ENCODE peak calls at places on chromosomes 16 and 17, in five cellular contexts. One of them, this sample, is unnamed.

GRCh38 chr17:46765491-46765890 is 53.0 kb downstream of the WNT3 start:
- DNase-seq in endothelial cell of umbilical vein: no peak
- DNase-seq in K562: no peak
- DNase-seq in HepG2: no peak
- DNase-seq in H1: no peak
- DNase-seq in this sample: no peak

GRCh38 chr16:88985521-88985920 is 8.5 kb upstream of the CBFA2T3 start:
- DNase-seq in K562: no peak
- DNase-seq in HepG2: no peak
- DNase-seq in endothelial cell of umbilical vein: no peak
- DNase-seq in H1: no peak
- DNase-seq in this sample: no peak

GRCh38 chr16:89383095-89384003 is 107.0 kb downstream of the ANKRD11 start:
- DNase-seq in HepG2: peak; percentile 45
- DNase-seq in K562: peak; percentile 71
- DNase-seq in endothelial cell of umbilical vein: peak; percentile 72
- DNase-seq in H1: no peak
- DNase-seq in this sample: peak; percentile 34

GRCh38 chr16:55444754-55445485 is 34.1 kb upstream of the MMP2 start:
- DNase-seq in endothelial cell of umbilical vein: peak; percentile 53
- DNase-seq in K562: no peak
- DNase-seq in HepG2: no peak
- DNase-seq in H1: no peak
- DNase-seq in this sample: no peak

GRCh38 chr16:4212934-4213296 is 29.0 kb downstream of the SRL start:
- DNase-seq in H1: no peak
- DNase-seq in endothelial cell of umbilical vein: no peak
- DNase-seq in HepG2: peak; percentile 72
- DNase-seq in K562: no peak
- DNase-seq in this sample: peak; percentile 58

GRCh38 chr16:88329726-88330700 is 52.7 kb upstream of the ZNF469 start:
- DNase-seq in K562: no peak
- DNase-seq in H1: no peak
- DNase-seq in endothelial cell of umbilical vein: no peak
- DNase-seq in HepG2: no peak
- DNase-seq in this sample: no peak

GRCh38 chr17:18377437-18378204 is at the start of gene EVPLL:
- DNase-seq in HepG2: no peak
- DNase-seq in H1: no peak
- DNase-seq in K562: no peak
- DNase-seq in endothelial cell of umbilical vein: no peak
- DNase-seq in this sample: peak; percentile 43

GRCh38 chr17:8728251-8728925 is 16.2 kb downstream of the CCDC42 start:
- DNase-seq in HepG2: no peak
- DNase-seq in H1: no peak
- DNase-seq in endothelial cell of umbilical vein: no peak
- DNase-seq in K562: no peak
- DNase-seq in this sample: no peak

GRCh38 chr17:47203984-47204721 is 5.0 kb upstream of the MYL4 start:
- DNase-seq in H1: no peak
- DNase-seq in K562: no peak
- DNase-seq in HepG2: no peak
- DNase-seq in endothelial cell of umbilical vein: no peak
- DNase-seq in this sample: no peak

GRCh38 chr16:3642397-3643094 is 11.9 kb upstream of the DNASE1 start:
- DNase-seq in H1: no peak
- DNase-seq in endothelial cell of umbilical vein: peak; percentile 29
- DNase-seq in HepG2: no peak
- DNase-seq in K562: peak; percentile 86
- DNase-seq in this sample: no peak

GRCh38 chr17:17840751-17841591 is 4.2 kb upstream of the SREBF1 start:
- DNase-seq in HepG2: peak; percentile 35
- DNase-seq in H1: no peak
- DNase-seq in K562: no peak
- DNase-seq in endothelial cell of umbilical vein: peak; percentile 21
- DNase-seq in this sample: no peak

GRCh38 chr16:84483882-84484565 is 20.4 kb downstream of the MEAK7 start:
- DNase-seq in endothelial cell of umbilical vein: no peak
- DNase-seq in HepG2: no peak
- DNase-seq in H1: no peak
- DNase-seq in K562: no peak
- DNase-seq in this sample: no peak

GRCh38 chr17:62701706-62702085 is 74.2 kb downstream of the MRC2 start:
- DNase-seq in endothelial cell of umbilical vein: no peak
- DNase-seq in H1: no peak
- DNase-seq in HepG2: no peak
- DNase-seq in K562: no peak
- DNase-seq in this sample: no peak

GRCh38 chr16:81061855-81062608 is 15.0 kb downstream of the C16orf46 start:
- DNase-seq in endothelial cell of umbilical vein: no peak
- DNase-seq in HepG2: no peak
- DNase-seq in K562: no peak
- DNase-seq in H1: no peak
- DNase-seq in this sample: no peak

GRCh38 chr16:89815639-89816348 is 653 bp downstream of the FANCA start:
- DNase-seq in HepG2: no peak
- DNase-seq in H1: no peak
- DNase-seq in K562: no peak
- DNase-seq in endothelial cell of umbilical vein: no peak
- DNase-seq in this sample: peak; percentile 38

GRCh38 chr16:1899641-1900451 is 18.4 kb downstream of the HS3ST6 start:
- DNase-seq in K562: no peak
- DNase-seq in endothelial cell of umbilical vein: no peak
- DNase-seq in HepG2: no peak
- DNase-seq in H1: no peak
- DNase-seq in this sample: no peak

GRCh38 chr17:37300683-37301082 is 75.1 kb upstream of the C17orf78 start:
- DNase-seq in H1: no peak
- DNase-seq in K562: no peak
- DNase-seq in endothelial cell of umbilical vein: no peak
- DNase-seq in HepG2: no peak
- DNase-seq in this sample: no peak

GRCh38 chr16:35908152-35908551 is 2448.7 kb downstream of the TP53TG3F start:
- DNase-seq in H1: no peak
- DNase-seq in HepG2: no peak
- DNase-seq in endothelial cell of umbilical vein: no peak
- DNase-seq in K562: no peak
- DNase-seq in this sample: no peak

GRCh38 chr16:12723681-12724080 is 80.0 kb downstream of the CPPED1 start:
- DNase-seq in endothelial cell of umbilical vein: no peak
- DNase-seq in HepG2: no peak
- DNase-seq in K562: no peak
- DNase-seq in H1: no peak
- DNase-seq in this sample: no peak

GRCh38 chr16:69197573-69197972 is 10.6 kb downstream of the SNTB2 start:
- DNase-seq in H1: no peak
- DNase-seq in K562: no peak
- DNase-seq in HepG2: no peak
- DNase-seq in endothelial cell of umbilical vein: no peak
- DNase-seq in this sample: no peak

GRCh38 chr17:39270923-39271322 is 45.2 kb upstream of the STAC2 start:
- DNase-seq in H1: no peak
- DNase-seq in HepG2: no peak
- DNase-seq in endothelial cell of umbilical vein: peak; percentile 39
- DNase-seq in K562: no peak
- DNase-seq in this sample: no peak

GRCh38 chr17:53168413-53168812 is 654.3 kb upstream of the KIF2B start:
- DNase-seq in K562: no peak
- DNase-seq in HepG2: no peak
- DNase-seq in H1: no peak
- DNase-seq in endothelial cell of umbilical vein: no peak
- DNase-seq in this sample: no peak

GRCh38 chr17:7629939-7630571 is at the start of gene SHBG:
- DNase-seq in endothelial cell of umbilical vein: no peak
- DNase-seq in K562: no peak
- DNase-seq in HepG2: no peak
- DNase-seq in H1: no peak
- DNase-seq in this sample: no peak
- TF ChIP-seq JUN in endothelial cell of umbilical vein: no peak
- TF ChIP-seq JUN in K562: no peak
- TF ChIP-seq JUN in HepG2: no peak
- TF ChIP-seq JUN in H1: no peak
- TF ChIP-seq JUN in this sample: no peak

GRCh38 chr17:68239967-68240366 is 7.9 kb upstream of the AMZ2 start:
- DNase-seq in HepG2: no peak
- DNase-seq in H1: no peak
- DNase-seq in endothelial cell of umbilical vein: no peak
- DNase-seq in K562: no peak
- DNase-seq in this sample: no peak
- H3K4me3 ChIP-seq in HepG2: no peak overlapping the region
- H3K4me3 ChIP-seq in H1: no peak overlapping the region
- H3K4me3 ChIP-seq in endothelial cell of umbilical vein: no peak overlapping the region
- H3K4me3 ChIP-seq in K562: no peak overlapping the region
- H3K4me3 ChIP-seq in this sample: no peak overlapping the region

DNA sequence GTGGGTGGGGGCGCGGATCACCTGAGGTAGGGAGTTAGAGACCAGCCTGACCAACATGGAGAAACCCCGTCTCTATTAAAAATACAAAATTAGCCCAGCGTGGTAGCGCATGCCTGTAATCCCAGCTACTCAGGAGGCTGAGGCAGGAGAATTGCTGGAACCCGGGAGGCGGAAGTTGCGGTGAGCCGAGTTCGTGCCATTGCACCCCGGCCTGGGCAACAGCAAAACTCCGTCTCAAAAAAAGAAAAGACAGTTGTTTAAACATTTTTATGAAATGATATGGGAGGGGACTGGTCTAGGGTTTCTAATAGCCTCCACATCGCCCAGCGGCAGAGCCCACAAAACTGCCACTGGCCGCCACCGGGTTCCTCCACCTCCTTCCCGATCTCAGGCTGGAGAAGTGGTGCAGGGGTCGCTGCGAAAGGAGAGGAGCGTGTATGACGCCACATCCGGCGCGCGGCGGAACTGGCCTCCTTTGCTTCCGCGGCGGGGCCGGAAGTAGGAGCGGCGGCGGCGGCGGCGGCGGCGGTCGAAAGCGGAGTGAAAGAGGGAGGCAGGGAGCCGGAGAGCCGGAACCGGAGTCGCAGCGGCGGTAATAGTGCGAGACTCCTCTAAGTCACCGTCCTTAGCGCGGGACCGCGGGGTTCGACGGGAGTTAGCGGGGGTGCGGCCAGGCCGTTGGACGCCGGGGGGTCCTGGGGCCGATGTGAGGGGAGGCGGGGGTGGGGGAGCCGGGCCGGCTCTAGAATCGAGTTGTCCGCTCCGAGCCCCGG is at the start of gene PPP4C:
- DNase-seq in H1: no peak
- DNase-seq in endothelial cell of umbilical vein: peak; percentile 85
- DNase-seq in HepG2: peak; percentile 88
- DNase-seq in K562: peak; percentile 85
- DNase-seq in this sample: peak; percentile 98
- TF ChIP-seq POLR2A in H1: no peak
- TF ChIP-seq POLR2A in endothelial cell of umbilical vein: peak; percentile 97
- TF ChIP-seq POLR2A in HepG2: peak; percentile 94
- TF ChIP-seq POLR2A in K562: peak; percentile 98
- TF ChIP-seq POLR2A in this sample: peak; percentile 83

DNA sequence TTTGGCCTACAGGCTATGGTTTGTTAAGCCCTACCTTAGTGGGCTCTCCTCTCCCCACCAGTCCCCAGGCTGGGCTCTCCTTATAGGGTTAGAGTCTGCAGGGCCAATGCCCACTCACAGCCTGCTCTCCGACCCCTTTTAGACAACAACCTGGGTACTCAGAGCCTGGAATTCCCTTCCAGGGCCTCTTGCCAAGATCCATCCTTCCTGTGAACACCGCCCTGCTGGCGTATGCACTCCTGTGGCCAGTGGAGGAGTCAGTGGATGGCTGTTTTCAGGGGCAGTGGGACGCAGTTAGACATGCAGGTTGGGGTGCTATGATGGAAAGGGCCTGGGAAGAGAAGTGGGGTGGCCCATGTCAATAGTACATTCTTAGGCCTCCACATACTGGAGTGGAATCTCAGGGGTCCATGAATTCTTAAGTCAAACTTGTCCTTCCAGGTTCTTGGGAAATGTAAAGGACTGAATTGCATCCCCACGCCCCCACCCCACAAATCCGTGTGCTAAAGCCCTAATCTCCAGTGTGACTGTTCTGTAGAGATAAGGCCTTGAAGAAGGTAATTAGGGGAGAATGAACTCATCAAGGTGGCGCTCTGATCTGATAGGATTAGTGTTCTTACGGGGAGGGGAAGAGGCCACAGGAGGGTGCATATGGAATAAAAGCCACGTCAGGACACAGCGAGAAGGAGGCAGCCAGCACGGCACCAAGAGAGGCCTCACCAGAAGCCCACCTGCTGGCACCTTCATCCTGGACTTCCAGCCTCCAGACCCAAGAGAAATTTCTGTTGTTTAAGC is 81.6 kb upstream of the CACNG5 start:
- DNase-seq in H1: no peak
- DNase-seq in K562: peak; percentile 48
- DNase-seq in HepG2: no peak
- DNase-seq in endothelial cell of umbilical vein: no peak
- DNase-seq in this sample: no peak
- TF ChIP-seq JUN in H1: no peak
- TF ChIP-seq JUN in K562: peak; percentile 14
- TF ChIP-seq JUN in HepG2: no peak
- TF ChIP-seq JUN in endothelial cell of umbilical vein: no peak
- TF ChIP-seq JUN in this sample: no peak

GRCh38 chr16:29699324-29700219 is 20.6 kb downstream of the QPRT start:
- DNase-seq in endothelial cell of umbilical vein: no peak
- DNase-seq in HepG2: no peak
- DNase-seq in K562: peak; percentile 27
- DNase-seq in H1: no peak
- DNase-seq in this sample: no peak

GRCh38 chr16:29698484-29699323 is 19.7 kb downstream of the QPRT start:
- DNase-seq in H1: no peak
- DNase-seq in endothelial cell of umbilical vein: no peak
- DNase-seq in HepG2: no peak
- DNase-seq in K562: no peak
- DNase-seq in this sample: no peak

GRCh38 chr16:29701214-29701555 is 22.2 kb downstream of the QPRT start:
- DNase-seq in HepG2: no peak
- DNase-seq in H1: no peak
- DNase-seq in K562: no peak
- DNase-seq in endothelial cell of umbilical vein: no peak
- DNase-seq in this sample: no peak

GRCh38 chr16:29702307-29702706 is 23.3 kb downstream of the QPRT start:
- DNase-seq in endothelial cell of umbilical vein: no peak
- DNase-seq in HepG2: no peak
- DNase-seq in H1: no peak
- DNase-seq in K562: no peak
- DNase-seq in this sample: no peak

DNA sequence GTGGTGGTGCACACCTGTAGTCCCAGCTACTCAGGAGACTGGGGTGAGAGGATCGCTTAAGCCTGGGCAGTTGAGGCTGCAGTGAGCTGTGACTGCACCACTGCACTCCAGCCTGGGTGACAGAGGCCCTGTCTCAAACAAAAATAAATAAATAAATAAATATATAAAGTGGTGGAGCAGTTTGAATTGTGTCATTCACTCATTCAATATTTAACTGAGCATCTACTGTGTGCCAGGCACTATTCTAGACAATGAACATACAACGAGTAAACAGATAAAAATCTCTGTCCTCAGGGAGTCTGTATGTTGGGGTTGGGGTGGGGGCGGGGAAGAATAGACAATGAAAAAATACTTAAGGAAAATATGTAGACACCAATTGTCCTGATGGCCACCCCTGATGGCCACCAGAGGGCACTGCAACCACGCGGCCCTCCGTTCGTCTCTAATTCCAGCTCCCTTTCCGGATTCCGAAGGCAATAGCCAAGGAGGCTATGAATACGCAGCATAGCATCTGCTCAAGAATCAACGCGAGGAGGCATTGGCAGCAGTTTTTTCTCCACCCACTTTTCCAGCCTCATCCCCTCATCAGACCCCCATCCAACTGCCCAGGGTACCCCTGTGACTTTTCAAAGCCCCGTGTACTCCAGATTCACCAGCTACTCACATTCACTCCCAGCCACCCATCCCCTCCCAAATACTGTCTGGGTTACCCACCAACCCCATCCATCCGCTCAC is 21.4 kb downstream of the QPRT start:
- DNase-seq in K562: peak; percentile 84
- DNase-seq in H1: no peak
- DNase-seq in endothelial cell of umbilical vein: peak; percentile 92
- DNase-seq in HepG2: peak; percentile 71
- DNase-seq in this sample: peak; percentile 96
- H3K4me3 ChIP-seq in K562: no peak overlapping the region
- H3K4me3 ChIP-seq in H1: peak overlapping the region; percentile 35
- H3K4me3 ChIP-seq in endothelial cell of umbilical vein: no peak overlapping the region
- H3K4me3 ChIP-seq in HepG2: no peak overlapping the region
- H3K4me3 ChIP-seq in this sample: no peak overlapping the region